ENCODE peak calls at places on chromosomes 3 and 15, in four cellular contexts. E is HepG2, O is K562, A is GM12878. X is an unnamed sample.

GRCh38 chr3:46488735-46489361 is 8.9 kb upstream of the RTP3 start:
- DNase-seq in E (peak; percentile 76), O (peak; percentile 96), A (peak; percentile 56), X (peak; percentile 84)

GRCh38 chr3:48477959-48478480 is 26.0 kb downstream of the SHISA5 start:
- DNase-seq in E (no peak), O (no peak), A (no peak), X (no peak)

GRCh38 chr3:69145688-69146087 is 23.3 kb upstream of the LMOD3 start:
- DNase-seq in E (no peak), O (no peak), A (no peak), X (no peak)

GRCh38 chr3:33218446-33219174 is at the start of gene SUSD5:
- DNase-seq in E (no peak), O (no peak), A (no peak), X (peak; percentile 56)

GRCh38 chr3:175149675-175150074 is 290.5 kb downstream of the NAALADL2 start:
- DNase-seq in E (peak; percentile 1), O (no peak), A (peak; percentile 62), X (no peak)

GRCh38 chr15:73127302-73127936 is 75.2 kb downstream of the NEO1 start:
- DNase-seq in E (peak; percentile 33), O (peak; percentile 30), A (peak; percentile 7), X (peak; percentile 26)

GRCh38 chr3:192169332-192169915 is 557.9 kb downstream of the FGF12 start:
- DNase-seq in E (no peak), O (no peak), A (no peak), X (peak; percentile 14)

GRCh38 chr3:126748701-126749546 is 44.9 kb downstream of the CHCHD6 start:
- DNase-seq in E (no peak), O (no peak), A (no peak), X (no peak)

GRCh38 chr15:59168536-59168935 is 38.1 kb upstream of the LDHAL6B start:
- DNase-seq in E (peak; percentile 39), O (no peak), A (no peak), X (peak; percentile 50)

GRCh38 chr3:194269610-194270145 is 81.5 kb downstream of the CPN2 start:
- DNase-seq in E (no peak), O (peak; percentile 57), A (no peak), X (peak; percentile 85)

GRCh38 chr3:99965681-99966408 is 148.2 kb downstream of the CMSS1 start:
- DNase-seq in E (no peak), O (no peak), A (no peak), X (no peak)

GRCh38 chr15:80991446-80991845 is 1.8 kb upstream of the MESD start:
- DNase-seq in E (no peak), O (peak; percentile 47), A (no peak), X (no peak)

GRCh38 chr3:55551644-55552043 is 64.5 kb upstream of the WNT5A start:
- DNase-seq in E (no peak), O (no peak), A (no peak), X (no peak)

GRCh38 chr3:136042608-136043221 is 77.2 kb downstream of the PPP2R3A start:
- DNase-seq in E (peak; percentile 35), O (peak; percentile 21), A (no peak), X (peak; percentile 67)

GRCh38 chr3:67104388-67104787 is 106.3 kb downstream of the KBTBD8 start:
- DNase-seq in E (no peak), O (no peak), A (no peak), X (no peak)

GRCh38 chr3:69787436-69788168 is 48.3 kb downstream of the MITF start:
- DNase-seq in E (no peak), O (no peak), A (no peak), X (peak; percentile 75)

GRCh38 chr3:280691-281090 is 84.1 kb downstream of the CHL1 start:
- DNase-seq in E (no peak), O (no peak), A (no peak), X (no peak)

GRCh38 chr3:172305552-172305951 is 142.7 kb downstream of the GHSR start:
- DNase-seq in E (peak; percentile 72), O (no peak), A (no peak), X (peak; percentile 46)

GRCh38 chr3:71168961-71169411 is 414.5 kb downstream of the FOXP1 start:
- DNase-seq in E (no peak), O (no peak), A (no peak), X (no peak)

GRCh38 chr15:79943820-79944219 is 27.2 kb downstream of the BCL2A1 start:
- DNase-seq in E (no peak), O (no peak), A (no peak), X (no peak)

GRCh38 chr3:126537116-126537729 is 13.3 kb downstream of the CHST13 start:
- DNase-seq in E (no peak), O (no peak), A (no peak), X (no peak)

GRCh38 chr3:192570757-192571156 is 156.6 kb downstream of the FGF12 start:
- DNase-seq in E (no peak), O (no peak), A (no peak), X (no peak)

GRCh38 chr3:129553771-129554170 is 10.8 kb downstream of the H1-8 start:
- DNase-seq in E (no peak), O (peak; percentile 64), A (no peak), X (no peak)

GRCh38 chr3:13480340-13481318 is 523 bp downstream of the HDAC11 start:
- DNase-seq in E (no peak), O (no peak), A (no peak), X (no peak)

GRCh38 chr3:14792691-14793121 is 26.1 kb upstream of the FGD5 start:
- DNase-seq in E (no peak), O (no peak), A (no peak), X (no peak)

GRCh38 chr3:21117397-21117796 is 633.6 kb downstream of the ZNF385D start:
- DNase-seq in E (no peak), O (no peak), A (no peak), X (no peak)

DNA sequence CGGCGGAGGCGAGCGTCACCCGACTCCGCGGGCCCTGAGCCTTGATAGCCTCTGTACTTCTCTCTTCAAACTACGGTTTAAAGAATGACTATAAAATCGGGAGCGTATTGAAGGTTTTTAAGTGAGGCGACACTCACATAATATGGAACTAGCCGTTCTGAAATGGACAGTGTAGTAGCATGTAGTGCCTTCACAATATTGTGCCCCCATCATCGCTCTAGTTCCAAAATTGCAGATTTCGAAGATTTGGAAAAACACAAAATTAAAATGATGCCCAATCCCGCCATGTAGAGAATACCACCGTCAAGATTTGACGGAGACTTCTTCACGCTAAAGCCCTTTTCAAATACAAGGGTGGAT is 330 bp upstream of the TAMM41 start:
- DNase-seq in E (no peak), O (no peak), A (no peak), X (no peak)
- TF ChIP-seq EZH2 in E (no peak), O (no peak), A (no peak), X (no peak)

DNA sequence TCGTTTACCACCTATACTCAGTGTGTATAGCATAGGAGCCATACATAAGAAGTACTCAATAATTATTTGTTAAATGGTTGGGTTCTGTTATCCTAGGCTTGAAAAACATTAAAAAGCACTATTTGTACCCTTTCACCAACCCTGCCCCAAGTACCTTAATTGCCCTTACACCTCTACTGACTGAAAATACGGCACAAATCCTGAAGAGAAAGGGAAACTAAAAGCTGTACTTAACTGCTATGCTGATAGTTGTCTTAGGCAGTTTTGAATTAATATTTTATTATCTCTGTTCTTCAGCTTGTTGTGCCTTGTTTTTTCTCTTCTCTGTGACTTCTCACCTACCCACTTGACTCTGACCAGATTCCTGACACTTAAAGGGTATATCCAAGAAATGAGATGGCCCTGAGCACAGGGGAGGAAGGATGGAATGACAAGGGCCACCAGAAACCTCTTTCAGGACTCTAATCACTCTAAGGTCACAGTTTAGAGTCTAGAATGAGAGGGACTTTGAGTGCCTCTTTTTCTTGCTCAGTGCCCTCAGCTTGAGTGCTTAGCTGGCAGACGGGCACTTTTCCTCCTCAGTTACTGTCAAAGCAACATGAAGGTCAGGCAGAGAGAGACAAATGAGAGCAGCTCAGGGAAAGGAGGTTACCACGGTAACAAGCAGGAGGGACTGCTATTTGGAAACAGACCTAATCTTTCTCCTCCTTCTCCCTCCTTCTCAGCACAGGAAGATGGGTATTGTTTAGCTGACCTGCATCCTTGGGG is 136.5 kb downstream of the ZNF609 start:
- DNase-seq in E (no peak), O (no peak), A (no peak), X (peak; percentile 62)
- TF ChIP-seq MYC in E (no peak), O (no peak), A (no peak), X (no peak)

GRCh38 chr3:38650248-38650940 is 907 bp upstream of the SCN5A start:
- DNase-seq in E (no peak), O (no peak), A (no peak), X (peak; percentile 5)
- TF ChIP-seq EZH2 in E (no peak), O (no peak), A (no peak), X (no peak)

GRCh38 chr3:178768072-178768864 is 232.0 kb downstream of the KCNMB2 start:
- DNase-seq in E (no peak), O (no peak), A (no peak), X (no peak)
- TF ChIP-seq MYC in E (no peak), O (no peak), A (no peak), X (no peak)

GRCh38 chr15:75389791-75390382 is 21.5 kb upstream of the MAN2C1 start:
- DNase-seq in E (no peak), O (no peak), A (no peak), X (no peak)
- TF ChIP-seq EZH2 in E (no peak), O (no peak), A (no peak), X (no peak)

GRCh38 chr3:44104668-44105321 is 136.9 kb upstream of the TOPAZ1 start:
- DNase-seq in E (no peak), O (no peak), A (peak; percentile 81), X (no peak)
- TF ChIP-seq MYC in E (no peak), O (no peak), A (no peak), X (no peak)

GRCh38 chr3:108091498-108092259 is 848 bp upstream of the CD47 start:
- DNase-seq in E (no peak), O (no peak), A (no peak), X (no peak)
- TF ChIP-seq EZH2 in E (no peak), O (no peak), A (no peak), X (no peak)

DNA sequence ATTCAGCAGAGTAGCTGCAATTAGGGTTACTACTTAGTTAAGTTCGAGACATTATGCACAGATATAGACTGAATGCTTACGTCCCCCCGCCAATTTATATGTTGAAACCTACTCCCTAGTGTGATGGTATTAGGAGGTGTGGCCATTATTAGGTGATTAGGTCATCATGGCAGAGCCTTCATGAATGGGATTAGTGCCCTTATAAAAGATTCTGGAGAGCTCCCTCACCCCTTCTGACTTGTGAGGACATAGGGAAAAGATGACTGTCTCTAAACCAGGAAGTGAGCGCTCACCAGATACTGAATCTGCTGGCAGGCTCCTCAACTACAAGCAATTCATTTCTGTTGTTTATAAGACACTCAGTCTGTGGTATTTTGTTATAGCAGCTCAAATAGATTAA is 25.6 kb upstream of the TEX9 start:
- DNase-seq in E (no peak), O (no peak), A (no peak), X (no peak)
- TF ChIP-seq MYC in E (no peak), O (no peak), A (no peak), X (no peak)

X was measured in endothelial cell of umbilical vein.